ENCODE peak calls at places on chromosomes 5 and 9, in four cellular contexts. V is CD8-positive, alpha-beta T cell; O is epithelial cell of esophagus; W is natural killer cell. X is an unnamed sample.

GRCh38 chr5:10581867-10582511 is 18.1 kb downstream of the ANKRD33B start:
- DNase-seq in O (no peak), V (no peak), W (no peak), X (no peak)

GRCh38 chr5:73030995-73031394 is 75.2 kb downstream of the FCHO2 start:
- DNase-seq in V (no peak), O (peak; percentile 93), W (no peak), X (no peak)

GRCh38 chr9:81268048-81268447 is 421.3 kb downstream of the TLE1 start:
- DNase-seq in W (no peak), O (peak; percentile 23), V (no peak), X (no peak)

GRCh38 chr9:84493284-84493947 is 152.9 kb upstream of the SLC28A3 start:
- DNase-seq in O (no peak), V (no peak), W (no peak), X (peak; percentile 15)

GRCh38 chr9:121198512-121199042 is 3.1 kb downstream of the RAB14 start:
- DNase-seq in V (no peak), W (no peak), O (no peak), X (no peak)

GRCh38 chr9:97316904-97317303 is 9.4 kb downstream of the CCDC180 start:
- DNase-seq in V (no peak), W (no peak), O (no peak), X (no peak)

GRCh38 chr5:136811551-136811950 is 446.2 kb upstream of the TRPC7 start:
- DNase-seq in O (peak; percentile 90), W (no peak), V (no peak), X (no peak)

GRCh38 chr5:146005264-146005663 is 68.9 kb downstream of the SH3RF2 start:
- DNase-seq in V (no peak), O (no peak), W (no peak), X (no peak)

GRCh38 chr9:81264516-81264915 is 424.8 kb downstream of the TLE1 start:
- DNase-seq in W (no peak), V (no peak), O (no peak), X (no peak)

GRCh38 chr5:79611046-79611829 is 1.0 kb upstream of the TENT2 start:
- DNase-seq in V (no peak), O (no peak), W (no peak), X (no peak)

GRCh38 chr5:64666058-64666457 is 24.2 kb upstream of the SHISAL2B start:
- DNase-seq in O (peak; percentile 77), V (no peak), W (no peak), X (no peak)

GRCh38 chr5:10995891-10996290 is 234.9 kb upstream of the DAP start:
- DNase-seq in V (no peak), W (no peak), O (no peak), X (no peak)

GRCh38 chr9:34373749-34374148 is 2.9 kb downstream of the MYORG start:
- DNase-seq in V (no peak), O (no peak), W (no peak), X (no peak)

GRCh38 chr9:133821606-133822438 is 83.7 kb upstream of the SARDH start:
- DNase-seq in O (no peak), V (no peak), W (no peak), X (no peak)

GRCh38 chr5:34709861-34710673 is 53.9 kb downstream of the RAI14 start:
- DNase-seq in O (no peak), V (no peak), W (no peak), X (no peak)

GRCh38 chr9:4086119-4087088 is 213.5 kb downstream of the GLIS3 start:
- DNase-seq in V (no peak), O (peak; percentile 33), W (no peak), X (no peak)

GRCh38 chr5:1343931-1344901 is 683 bp downstream of the CLPTM1L start:
- DNase-seq in O (peak; percentile 24), W (no peak), V (no peak), X (peak; percentile 25)

GRCh38 chr5:60688980-60689379 is 11.0 kb downstream of the DEPDC1B start:
- DNase-seq in O (no peak), V (no peak), W (no peak), X (no peak)

GRCh38 chr9:114223564-114224246 is 68.4 kb downstream of the COL27A1 start:
- DNase-seq in W (no peak), V (no peak), O (peak; percentile 85), X (no peak)

GRCh38 chr5:138635268-138635667 is 60.1 kb upstream of the HSPA9 start:
- DNase-seq in O (no peak), W (no peak), V (no peak), X (no peak)

GRCh38 chr5:139575751-139576150 is 14.6 kb downstream of the UBE2D2 start:
- DNase-seq in W (no peak), V (peak; percentile 42), O (no peak), X (no peak)

GRCh38 chr5:72608297-72608696 is 101.1 kb upstream of the ZNF366 start:
- DNase-seq in O (no peak), V (no peak), W (no peak), X (no peak)

GRCh38 chr5:56659991-56660390 is 155.4 kb upstream of the MAP3K1 start:
- DNase-seq in V (no peak), W (no peak), O (no peak), X (no peak)

GRCh38 chr5:87541033-87541432 is 128.3 kb upstream of the CCNH start:
- DNase-seq in V (no peak), O (peak; percentile 69), W (no peak), X (no peak)

GRCh38 chr9:77427256-77427927 is 220.7 kb downstream of the GNA14 start:
- DNase-seq in W (no peak), V (no peak), O (no peak), X (no peak)

GRCh38 chr5:112738180-112738560 is 485 bp downstream of the APC start:
- DNase-seq in O (no peak), V (no peak), W (no peak), X (peak; percentile 4)

GRCh38 chr5:112737088-112737471 is 605 bp upstream of the APC start:
- DNase-seq in O (no peak), W (no peak), V (no peak), X (no peak)

GRCh38 chr5:112735702-112736101 is 2.0 kb upstream of the APC start:
- DNase-seq in V (no peak), O (peak; percentile 8), W (no peak), X (no peak)

GRCh38 chr5:112734597-112734996 is 3.1 kb upstream of the APC start:
- DNase-seq in V (no peak), W (no peak), O (no peak), X (no peak)

GRCh38 chr5:112737472-112738179 is at the start of gene APC:
- DNase-seq in W (peak; percentile 82), O (peak; percentile 92), V (peak; percentile 75), X (peak; percentile 86)
- TF ChIP-seq CTCF in W (no peak), O (no peak), V (no peak), X (no peak)

GRCh38 chr5:32916648-32917047 is 205.5 kb downstream of the NPR3 start:
- DNase-seq in V (no peak), O (peak; percentile 76), W (no peak), X (peak; percentile 4)
- TF ChIP-seq CTCF in V (no peak), O (peak; percentile 97), W (peak; percentile 18), X (peak; percentile 35)

GRCh38 chr5:133193794-133194193 is 142.0 kb downstream of the HSPA4 start:
- DNase-seq in W (no peak), O (no peak), V (no peak), X (no peak)

GRCh38 chr5:133198511-133198910 is 146.7 kb downstream of the HSPA4 start:
- DNase-seq in V (no peak), W (no peak), O (no peak), X (no peak)

GRCh38 chr5:133195250-133195649 is 143.4 kb downstream of the HSPA4 start:
- DNase-seq in W (no peak), V (no peak), O (no peak), X (no peak)

GRCh38 chr5:133199366-133199901 is 147.6 kb downstream of the HSPA4 start:
- DNase-seq in V (no peak), W (no peak), O (no peak), X (no peak)

GRCh38 chr5:133196441-133197085 is 144.8 kb downstream of the HSPA4 start:
- DNase-seq in O (no peak), V (no peak), W (no peak), X (no peak)
- TF ChIP-seq CTCF in O (no peak), V (no peak), W (no peak), X (no peak)

GRCh38 chr9:109971226-109971625 is 191.2 kb downstream of the PALM2AKAP2 start:
- DNase-seq in V (no peak), O (peak; percentile 87), W (no peak), X (no peak)
- TF ChIP-seq CTCF in V (no peak), O (no peak), W (no peak), X (no peak)

DNA sequence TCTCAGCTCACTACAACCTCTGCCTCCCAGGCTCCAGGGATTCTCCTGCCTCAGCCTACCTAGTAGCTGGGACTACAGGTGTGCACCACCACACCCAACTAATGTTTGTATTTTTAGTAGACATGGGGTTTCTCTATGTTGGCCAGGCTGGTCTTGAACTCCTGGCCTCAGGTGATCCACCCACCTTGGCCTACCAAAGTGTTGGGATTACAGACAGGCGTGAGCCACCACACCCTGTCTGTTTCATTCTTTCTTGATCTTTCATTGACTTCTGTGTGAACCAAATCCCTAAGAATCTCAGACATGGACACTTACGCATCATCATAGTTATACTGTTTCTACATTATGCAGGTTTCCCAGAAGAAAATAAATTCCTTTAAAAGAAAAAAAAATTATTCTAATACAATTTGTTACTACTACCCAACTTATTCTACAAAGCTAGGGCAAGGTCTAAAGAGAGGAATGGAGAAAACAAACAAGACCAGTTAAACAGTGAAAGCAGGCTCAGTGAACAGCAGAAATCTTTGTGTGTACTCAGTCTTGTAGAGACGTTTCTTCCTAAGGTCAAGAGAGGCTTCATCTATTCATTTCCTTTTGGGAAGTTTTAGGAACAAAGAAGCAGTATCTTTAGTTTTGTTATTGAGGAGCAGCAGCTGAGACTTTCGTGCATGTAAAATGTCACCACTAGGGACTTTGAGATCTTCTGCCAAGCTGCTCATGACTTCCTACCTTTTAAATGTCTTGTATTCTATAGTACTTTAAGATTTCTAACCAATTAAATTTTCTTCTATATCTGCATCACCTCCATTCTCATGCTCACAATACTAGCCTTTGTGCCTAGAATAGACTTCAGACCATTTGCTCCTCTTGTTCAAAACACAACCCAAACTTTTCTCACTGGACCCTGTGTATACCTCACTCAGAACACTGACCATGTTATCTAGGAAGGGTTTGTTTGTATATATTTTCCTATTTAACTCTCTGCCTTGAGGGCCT is 5.6 kb upstream of the HMGCR start:
- DNase-seq in W (no peak), V (no peak), O (no peak), X (no peak)
- TF ChIP-seq CTCF in W (no peak), V (no peak), O (peak; percentile 25), X (peak; percentile 19)

DNA sequence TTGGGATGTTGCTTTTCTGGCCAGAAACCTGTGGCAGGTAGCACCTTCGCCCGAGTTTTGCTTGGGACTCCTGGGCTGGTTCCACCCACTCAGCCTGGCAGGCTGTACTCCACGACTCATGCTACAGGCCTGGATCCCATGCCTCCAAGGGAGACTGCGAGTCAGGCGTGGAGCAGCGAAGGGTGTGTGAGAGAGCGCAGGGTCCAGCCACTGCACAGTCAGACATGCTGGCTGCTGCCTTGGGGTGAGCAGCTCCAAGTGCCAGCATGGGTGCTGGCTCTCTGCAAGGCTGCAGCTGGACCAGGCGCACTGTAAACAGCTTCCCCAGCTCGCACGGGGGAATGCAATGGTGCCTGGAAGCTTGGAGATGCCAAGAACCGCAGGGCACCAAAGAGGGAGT is 249.6 kb upstream of the EDIL3 start:
- DNase-seq in W (no peak), V (no peak), O (peak; percentile 85), X (no peak)
- TF ChIP-seq CTCF in W (no peak), V (no peak), O (no peak), X (no peak)